ENCODE peak calls at places on chromosomes 5 and 9, in six cellular contexts. One of them, this sample, is unnamed.
A peak's percentile ranks its signal among the peaks of the same experiment; 100 is the strongest.

GRCh38 chr5:106882035-106882434 is 788.7 kb downstream of the EFNA5 start:
- DNase-seq in NCI-H187 treated with DMSO at 0.1 percent for 48 hours: no peak
- DNase-seq in H7: no peak
- DNase-seq in Right ventricle myocardium superior: no peak
- DNase-seq in GM23248: no peak
- DNase-seq in DND-41: no peak
- DNase-seq in this sample: no peak

GRCh38 chr9:129287595-129288305 is 109.7 kb upstream of the IER5L start:
- DNase-seq in NCI-H187 treated with DMSO at 0.1 percent for 48 hours: peak; percentile 47
- DNase-seq in H7: peak; percentile 53
- DNase-seq in Right ventricle myocardium superior: no peak
- DNase-seq in GM23248: no peak
- DNase-seq in DND-41: no peak
- DNase-seq in this sample: no peak

GRCh38 chr5:118405650-118406061 is 582.7 kb downstream of the DTWD2 start:
- DNase-seq in NCI-H187 treated with DMSO at 0.1 percent for 48 hours: peak; percentile 20
- DNase-seq in H7: no peak
- DNase-seq in Right ventricle myocardium superior: peak; percentile 42
- DNase-seq in GM23248: no peak
- DNase-seq in DND-41: no peak
- DNase-seq in this sample: peak; percentile 1

GRCh38 chr9:73143606-73144328 is 7.9 kb upstream of the ANXA1 start:
- DNase-seq in NCI-H187 treated with DMSO at 0.1 percent for 48 hours: no peak
- DNase-seq in H7: peak; percentile 6
- DNase-seq in Right ventricle myocardium superior: no peak
- DNase-seq in GM23248: peak; percentile 83
- DNase-seq in DND-41: no peak
- DNase-seq in this sample: peak; percentile 88

GRCh38 chr5:77140350-77140749 is 53.3 kb upstream of the ZBED3 start:
- DNase-seq in NCI-H187 treated with DMSO at 0.1 percent for 48 hours: no peak
- DNase-seq in H7: peak; percentile 20
- DNase-seq in Right ventricle myocardium superior: no peak
- DNase-seq in GM23248: no peak
- DNase-seq in DND-41: no peak
- DNase-seq in this sample: no peak

GRCh38 chr9:124133752-124134151 is 122.2 kb downstream of the LHX2 start:
- DNase-seq in NCI-H187 treated with DMSO at 0.1 percent for 48 hours: no peak
- DNase-seq in H7: peak; percentile 65
- DNase-seq in Right ventricle myocardium superior: peak; percentile 52
- DNase-seq in GM23248: peak; percentile 59
- DNase-seq in DND-41: no peak
- DNase-seq in this sample: peak; percentile 38

GRCh38 chr5:39159986-39160490 is 59.3 kb downstream of the FYB1 start:
- DNase-seq in NCI-H187 treated with DMSO at 0.1 percent for 48 hours: no peak
- DNase-seq in H7: no peak
- DNase-seq in Right ventricle myocardium superior: no peak
- DNase-seq in GM23248: no peak
- DNase-seq in DND-41: no peak
- DNase-seq in this sample: no peak

GRCh38 chr9:17810728-17811634 is 232.1 kb downstream of the SH3GL2 start:
- DNase-seq in NCI-H187 treated with DMSO at 0.1 percent for 48 hours: no peak
- DNase-seq in H7: peak; percentile 34
- DNase-seq in Right ventricle myocardium superior: no peak
- DNase-seq in GM23248: peak; percentile 84
- DNase-seq in DND-41: peak; percentile 46
- DNase-seq in this sample: peak; percentile 48

GRCh38 chr5:37661227-37661920 is 178.5 kb downstream of the GDNF start:
- DNase-seq in NCI-H187 treated with DMSO at 0.1 percent for 48 hours: no peak
- DNase-seq in H7: peak; percentile 8
- DNase-seq in Right ventricle myocardium superior: no peak
- DNase-seq in GM23248: no peak
- DNase-seq in DND-41: no peak
- DNase-seq in this sample: no peak

GRCh38 chr5:116864157-116864837 is 289.7 kb upstream of the SEMA6A start:
- DNase-seq in NCI-H187 treated with DMSO at 0.1 percent for 48 hours: no peak
- DNase-seq in H7: peak; percentile 30
- DNase-seq in Right ventricle myocardium superior: no peak
- DNase-seq in GM23248: no peak
- DNase-seq in DND-41: no peak
- DNase-seq in this sample: peak; percentile 32

GRCh38 chr5:150142800-150143724 is 12.6 kb downstream of the PDGFRB start:
- DNase-seq in NCI-H187 treated with DMSO at 0.1 percent for 48 hours: no peak
- DNase-seq in H7: no peak
- DNase-seq in Right ventricle myocardium superior: peak; percentile 87
- DNase-seq in GM23248: peak; percentile 97
- DNase-seq in DND-41: no peak
- DNase-seq in this sample: peak; percentile 98

GRCh38 chr9:135925496-135926133 is 18.3 kb upstream of the CAMSAP1 start:
- DNase-seq in NCI-H187 treated with DMSO at 0.1 percent for 48 hours: no peak
- DNase-seq in H7: peak; percentile 65
- DNase-seq in Right ventricle myocardium superior: no peak
- DNase-seq in GM23248: peak; percentile 58
- DNase-seq in DND-41: no peak
- DNase-seq in this sample: no peak

GRCh38 chr5:61450170-61450815 is 118.2 kb downstream of the ZSWIM6 start:
- DNase-seq in NCI-H187 treated with DMSO at 0.1 percent for 48 hours: no peak
- DNase-seq in H7: no peak
- DNase-seq in Right ventricle myocardium superior: no peak
- DNase-seq in GM23248: peak; percentile 91
- DNase-seq in DND-41: no peak
- DNase-seq in this sample: peak; percentile 90

GRCh38 chr5:2217219-2217618 is 334.5 kb upstream of the IRX4 start:
- DNase-seq in NCI-H187 treated with DMSO at 0.1 percent for 48 hours: no peak
- DNase-seq in H7: no peak
- DNase-seq in Right ventricle myocardium superior: no peak
- DNase-seq in GM23248: no peak
- DNase-seq in DND-41: no peak
- DNase-seq in this sample: no peak

GRCh38 chr5:172524573-172525021 is 70.3 kb upstream of the SH3PXD2B start:
- DNase-seq in NCI-H187 treated with DMSO at 0.1 percent for 48 hours: no peak
- DNase-seq in H7: no peak
- DNase-seq in Right ventricle myocardium superior: no peak
- DNase-seq in GM23248: no peak
- DNase-seq in DND-41: no peak
- DNase-seq in this sample: no peak

GRCh38 chr9:121328876-121329681 is 41.0 kb downstream of the STOM start:
- DNase-seq in NCI-H187 treated with DMSO at 0.1 percent for 48 hours: no peak
- DNase-seq in H7: no peak
- DNase-seq in Right ventricle myocardium superior: peak; percentile 40
- DNase-seq in GM23248: no peak
- DNase-seq in DND-41: no peak
- DNase-seq in this sample: no peak

GRCh38 chr9:16213781-16214515 is 656.5 kb downstream of the BNC2 start:
- DNase-seq in NCI-H187 treated with DMSO at 0.1 percent for 48 hours: no peak
- DNase-seq in H7: no peak
- DNase-seq in Right ventricle myocardium superior: peak; percentile 59
- DNase-seq in GM23248: peak; percentile 95
- DNase-seq in DND-41: no peak
- DNase-seq in this sample: no peak

GRCh38 chr5:133295520-133295919 is 243.7 kb downstream of the HSPA4 start:
- DNase-seq in NCI-H187 treated with DMSO at 0.1 percent for 48 hours: no peak
- DNase-seq in H7: no peak
- DNase-seq in Right ventricle myocardium superior: no peak
- DNase-seq in GM23248: peak; percentile 30
- DNase-seq in DND-41: no peak
- DNase-seq in this sample: no peak

GRCh38 chr5:43192558-43193170 is 639 bp downstream of the NIM1K start:
- DNase-seq in NCI-H187 treated with DMSO at 0.1 percent for 48 hours: no peak
- DNase-seq in H7: peak; percentile 36
- DNase-seq in Right ventricle myocardium superior: peak; percentile 53
- DNase-seq in GM23248: peak; percentile 74
- DNase-seq in DND-41: no peak
- DNase-seq in this sample: peak; percentile 40

GRCh38 chr9:109975574-109976327 is 195.8 kb downstream of the PALM2AKAP2 start:
- DNase-seq in NCI-H187 treated with DMSO at 0.1 percent for 48 hours: no peak
- DNase-seq in H7: no peak
- DNase-seq in Right ventricle myocardium superior: no peak
- DNase-seq in GM23248: peak; percentile 92
- DNase-seq in DND-41: no peak
- DNase-seq in this sample: no peak

GRCh38 chr5:143401846-143402463 is 1.5 kb downstream of the NR3C1 start:
- DNase-seq in NCI-H187 treated with DMSO at 0.1 percent for 48 hours: no peak
- DNase-seq in H7: no peak
- DNase-seq in Right ventricle myocardium superior: no peak
- DNase-seq in GM23248: peak; percentile 49
- DNase-seq in DND-41: peak; percentile 61
- DNase-seq in this sample: no peak